ENCODE peak calls at places on chromosomes 7 and 10, in five cellular contexts. Q is GM06990, Y is IMR-90, U is mesendoderm, C is iPS DF 6.9. E is an unnamed sample. For H3K27me3 and H3K36me3, the result is how much of the 10 kb centered on the place peaks cover.

GRCh38 chr7:33192695-33193291 is 63.4 kb downstream of the BBS9 start:
- DNase-seq in Q (no peak), U (no peak), Y (no peak), C (no peak), E (no peak)

GRCh38 chr10:49679480-49679893 is at the start of gene C10orf53:
- DNase-seq in C (peak), Y (peak), U (peak), Q (peak), E (peak)

GRCh38 chr7:118844748-118845147 is 620.2 kb downstream of the ANKRD7 start:
- DNase-seq in Q (no peak), U (no peak), C (no peak), Y (no peak), E (no peak)

GRCh38 chr7:16982640-16983103 is 100.9 kb upstream of the AGR3 start:
- DNase-seq in Y (peak), C (no peak), Q (no peak), U (peak), E (peak)

GRCh38 chr7:157719705-157720655 is 383.2 kb downstream of the DNAJB6 start:
- DNase-seq in C (no peak), Y (no peak), U (no peak), Q (no peak), E (peak)

GRCh38 chr10:5576780-5577472 is 52.2 kb downstream of the CALML3 start:
- DNase-seq in Y (no peak), C (no peak), Q (no peak), U (no peak), E (peak)

GRCh38 chr7:1956141-1956540 is 276.6 kb downstream of the MAD1L1 start:
- DNase-seq in Y (no peak), Q (no peak), C (no peak), U (no peak), E (no peak)

GRCh38 chr10:75976681-75977080 is 545.3 kb downstream of the LRMDA start:
- DNase-seq in Y (no peak), U (no peak), Q (no peak), C (no peak), E (no peak)

GRCh38 chr10:124354411-124355382 is 64.0 kb downstream of the OAT start:
- DNase-seq in C (no peak), Q (peak), Y (peak), U (peak), E (peak)

GRCh38 chr10:86366902-86367338 is 325 bp upstream of the GRID1 start:
- DNase-seq in Y (no peak), C (no peak), Q (no peak), U (no peak), E (no peak)

GRCh38 chr10:86364551-86365345 is 1.8 kb downstream of the GRID1 start:
- DNase-seq in U (peak), C (no peak), Y (no peak), Q (no peak), E (peak)

GRCh38 chr10:86363833-86364511 is 2.6 kb downstream of the GRID1 start:
- DNase-seq in U (no peak), Y (no peak), C (no peak), Q (no peak), E (no peak)

GRCh38 chr10:86366033-86366901 is at the start of gene GRID1:
- DNase-seq in U (peak), Y (no peak), C (no peak), Q (no peak), E (peak)

DNA sequence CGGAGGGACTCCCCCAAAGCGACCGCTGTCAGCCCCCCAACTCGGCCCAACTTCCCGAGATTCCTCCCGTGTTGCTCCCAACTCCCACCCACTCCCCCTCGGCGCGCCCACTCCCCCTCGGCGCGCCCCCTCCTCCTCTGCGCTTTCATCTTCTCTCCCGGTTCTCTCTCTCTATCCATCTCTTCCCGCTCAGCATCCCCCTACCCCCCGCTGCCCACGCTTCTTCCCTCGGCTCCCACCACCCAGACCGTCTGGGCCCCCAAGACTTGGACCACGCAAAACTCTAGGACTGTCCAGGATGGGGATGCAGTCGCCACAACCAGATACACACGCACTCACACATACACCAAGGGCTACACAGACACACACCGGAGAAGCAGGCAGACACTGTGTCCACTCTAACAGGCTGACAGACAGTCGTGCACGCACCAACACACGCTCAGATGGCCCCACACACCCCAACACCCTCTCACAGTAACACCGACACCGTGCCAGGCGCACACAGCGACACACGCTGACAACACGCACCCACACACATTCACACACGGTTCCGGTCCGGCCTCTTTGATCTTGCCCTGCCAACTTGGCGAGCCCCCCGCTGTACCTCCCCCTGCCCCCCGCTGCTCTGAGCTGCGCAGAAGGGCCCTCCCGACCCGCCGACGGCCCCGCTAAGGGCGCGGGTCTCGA is 1.1 kb downstream of the GRID1 start:
- DNase-seq in C (no peak), Y (no peak), Q (no peak), U (no peak), E (peak)
- H3K4me3 ChIP-seq in C (peak), Y (no peak), Q (no peak), U (no peak), E (peak)

DNA sequence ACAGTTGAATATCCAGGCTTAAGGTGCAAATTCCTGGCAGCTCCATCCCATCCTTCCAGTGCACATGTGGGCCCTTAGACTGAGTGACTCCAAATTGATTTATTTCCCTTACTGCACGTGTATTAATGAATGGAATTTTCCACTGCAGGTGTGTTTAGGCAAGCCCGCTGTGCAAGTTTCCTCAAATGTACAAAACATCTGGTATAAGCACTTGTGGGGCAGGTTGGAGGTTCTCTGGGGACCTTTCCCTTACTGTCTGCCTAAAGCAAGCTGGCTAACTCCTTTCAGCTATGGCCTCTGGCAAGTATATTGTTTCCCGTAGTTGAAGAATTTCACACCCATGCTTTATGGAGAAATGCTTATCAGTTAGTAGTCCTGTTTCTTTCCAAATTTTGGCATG is 25.3 kb upstream of the GIMAP6 start:
- DNase-seq in C (no peak), Y (no peak), Q (no peak), U (peak), E (no peak)
- H3K27me3 ChIP-seq in C (under half), Y (under half), Q (under half), U (under half), E (under half)

DNA sequence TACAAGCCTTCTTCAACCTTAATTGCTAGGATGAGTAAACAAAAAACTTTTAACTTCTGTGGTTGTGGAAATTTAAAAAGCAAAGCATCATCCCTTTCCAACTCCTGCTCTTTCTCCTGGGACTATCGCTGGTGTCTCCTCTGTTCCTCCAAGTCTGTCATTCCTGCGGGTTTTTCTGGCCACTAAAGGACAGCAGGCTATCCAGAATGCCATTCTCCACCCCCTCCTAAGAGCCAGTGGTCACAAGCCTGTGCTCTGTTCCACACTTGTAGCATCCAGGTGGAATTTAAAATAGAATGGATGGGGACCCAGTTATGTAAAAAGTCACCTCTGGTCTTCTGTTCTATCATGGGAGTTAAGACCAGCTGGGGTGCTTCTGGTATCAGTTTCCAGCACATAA is 5.3 kb upstream of the WNT16 start:
- DNase-seq in U (no peak), Y (no peak), Q (no peak), C (no peak), E (no peak)
- H3K36me3 ChIP-seq in U (under half), Y (under half), Q (under half), C (under half), E (under half)

GRCh38 chr7:143408686-143409551 is at the start of gene EPHA1:
- DNase-seq in Y (no peak), C (peak), U (peak), Q (no peak), E (peak)
- H3K4me3 ChIP-seq in Y (no peak), C (peak), U (peak), Q (no peak), E (peak)